ENCODE peak calls at places on chromosomes 4 and X, in seven cellular contexts. One of them, this sample, is unnamed.
A peak's percentile ranks its signal among the peaks of the same experiment; 100 is the strongest.

GRCh38 chr4:138562544-138562961 is 320.4 kb upstream of the SLC7A11 start:
- DNase-seq in effector CD4-positive, alpha-beta T cell: no peak
- DNase-seq in RCC 7860: no peak
- DNase-seq in fibroblast of pulmonary artery: peak; percentile 71
- DNase-seq in NCI-H460: no peak
- DNase-seq in mesenchymal stem cell: peak; percentile 74
- DNase-seq in T-helper 1 cell: no peak
- DNase-seq in this sample: no peak

GRCh38 chrX:56233682-56234081 is 1.5 kb downstream of the KLF8 start:
- DNase-seq in effector CD4-positive, alpha-beta T cell: no peak
- DNase-seq in T-helper 1 cell: peak; percentile 16
- DNase-seq in fibroblast of pulmonary artery: peak; percentile 0
- DNase-seq in RCC 7860: no peak
- DNase-seq in NCI-H460: no peak
- DNase-seq in mesenchymal stem cell: peak; percentile 0
- DNase-seq in this sample: peak; percentile 41

GRCh38 chr4:48300004-48300403 is 30.4 kb upstream of the TEC start:
- DNase-seq in NCI-H460: no peak
- DNase-seq in fibroblast of pulmonary artery: no peak
- DNase-seq in effector CD4-positive, alpha-beta T cell: no peak
- DNase-seq in mesenchymal stem cell: no peak
- DNase-seq in T-helper 1 cell: no peak
- DNase-seq in RCC 7860: no peak
- DNase-seq in this sample: no peak

GRCh38 chr4:182144621-182145359 is 98.4 kb upstream of the TENM3 start:
- DNase-seq in T-helper 1 cell: no peak
- DNase-seq in effector CD4-positive, alpha-beta T cell: no peak
- DNase-seq in NCI-H460: no peak
- DNase-seq in fibroblast of pulmonary artery: peak; percentile 15
- DNase-seq in RCC 7860: no peak
- DNase-seq in mesenchymal stem cell: no peak
- DNase-seq in this sample: no peak

GRCh38 chrX:30865020-30865419 is 24.0 kb downstream of the TAB3 start:
- DNase-seq in fibroblast of pulmonary artery: peak; percentile 3
- DNase-seq in RCC 7860: no peak
- DNase-seq in effector CD4-positive, alpha-beta T cell: no peak
- DNase-seq in mesenchymal stem cell: peak; percentile 1
- DNase-seq in NCI-H460: peak; percentile 33
- DNase-seq in T-helper 1 cell: peak; percentile 4
- DNase-seq in this sample: no peak

GRCh38 chrX:36908801-36909403 is 99.3 kb upstream of the FAM47C start:
- DNase-seq in mesenchymal stem cell: peak; percentile 26
- DNase-seq in effector CD4-positive, alpha-beta T cell: no peak
- DNase-seq in T-helper 1 cell: no peak
- DNase-seq in NCI-H460: peak; percentile 47
- DNase-seq in RCC 7860: peak; percentile 23
- DNase-seq in fibroblast of pulmonary artery: peak; percentile 43
- DNase-seq in this sample: no peak

GRCh38 chrX:131626681-131627296 is 82.9 kb downstream of the OR13H1 start:
- DNase-seq in RCC 7860: no peak
- DNase-seq in fibroblast of pulmonary artery: peak; percentile 10
- DNase-seq in T-helper 1 cell: no peak
- DNase-seq in mesenchymal stem cell: peak; percentile 35
- DNase-seq in NCI-H460: peak; percentile 2
- DNase-seq in effector CD4-positive, alpha-beta T cell: no peak
- DNase-seq in this sample: no peak

GRCh38 chrX:37697169-37697760 is 11.7 kb downstream of the XK start:
- DNase-seq in effector CD4-positive, alpha-beta T cell: no peak
- DNase-seq in RCC 7860: no peak
- DNase-seq in NCI-H460: no peak
- DNase-seq in fibroblast of pulmonary artery: no peak
- DNase-seq in T-helper 1 cell: no peak
- DNase-seq in mesenchymal stem cell: no peak
- DNase-seq in this sample: no peak

GRCh38 chrX:118199997-118200396 is 83.4 kb upstream of the KLHL13 start:
- DNase-seq in mesenchymal stem cell: no peak
- DNase-seq in fibroblast of pulmonary artery: no peak
- DNase-seq in RCC 7860: no peak
- DNase-seq in NCI-H460: no peak
- DNase-seq in effector CD4-positive, alpha-beta T cell: no peak
- DNase-seq in T-helper 1 cell: no peak
- DNase-seq in this sample: no peak

GRCh38 chr4:110480741-110481271 is 4.9 kb downstream of the ENPEP start:
- DNase-seq in RCC 7860: no peak
- DNase-seq in NCI-H460: peak; percentile 3
- DNase-seq in effector CD4-positive, alpha-beta T cell: no peak
- DNase-seq in mesenchymal stem cell: no peak
- DNase-seq in T-helper 1 cell: no peak
- DNase-seq in fibroblast of pulmonary artery: peak; percentile 10
- DNase-seq in this sample: no peak

GRCh38 chr4:19657856-19658255 is 593.8 kb upstream of the SLIT2 start:
- DNase-seq in effector CD4-positive, alpha-beta T cell: no peak
- DNase-seq in T-helper 1 cell: no peak
- DNase-seq in fibroblast of pulmonary artery: peak; percentile 60
- DNase-seq in RCC 7860: no peak
- DNase-seq in NCI-H460: no peak
- DNase-seq in mesenchymal stem cell: no peak
- DNase-seq in this sample: no peak

This sample was measured in epithelial cell of proximal tubule.